ENCODE peak calls at places on chromosomes 4 and X, in six cellular contexts. One of them, this sample, is unnamed.

GRCh38 chr4:76125816-76126215 is 22.4 kb downstream of the NUP54 start:
- DNase-seq in T-helper 1 cell: no peak
- DNase-seq in NCI-H1417: no peak
- DNase-seq in epithelial cell of esophagus: no peak
- DNase-seq in HEK293T: no peak
- DNase-seq in stimulated activated CD8-positive, alpha-beta memory T cell treated with anti-CD3 and anti-CD28 coated beads, Interleukin-2, amount 100 ng/mL, for 1 hour: no peak
- DNase-seq in this sample: no peak

GRCh38 chr4:33226783-33227182 is 2506.6 kb downstream of the PCDH7 start:
- DNase-seq in epithelial cell of esophagus: no peak
- DNase-seq in HEK293T: no peak
- DNase-seq in stimulated activated CD8-positive, alpha-beta memory T cell treated with anti-CD3 and anti-CD28 coated beads, Interleukin-2, amount 100 ng/mL, for 1 hour: no peak
- DNase-seq in T-helper 1 cell: no peak
- DNase-seq in NCI-H1417: no peak
- DNase-seq in this sample: no peak

GRCh38 chrX:107935200-107935599 is 47.0 kb downstream of the TEX13B start:
- DNase-seq in T-helper 1 cell: no peak
- DNase-seq in HEK293T: no peak
- DNase-seq in epithelial cell of esophagus: peak; percentile 92
- DNase-seq in stimulated activated CD8-positive, alpha-beta memory T cell treated with anti-CD3 and anti-CD28 coated beads, Interleukin-2, amount 100 ng/mL, for 1 hour: no peak
- DNase-seq in NCI-H1417: no peak
- DNase-seq in this sample: no peak

GRCh38 chr4:62717144-62717543 is 1517.0 kb downstream of the ADGRL3 start:
- DNase-seq in T-helper 1 cell: no peak
- DNase-seq in HEK293T: no peak
- DNase-seq in epithelial cell of esophagus: no peak
- DNase-seq in NCI-H1417: no peak
- DNase-seq in stimulated activated CD8-positive, alpha-beta memory T cell treated with anti-CD3 and anti-CD28 coated beads, Interleukin-2, amount 100 ng/mL, for 1 hour: no peak
- DNase-seq in this sample: no peak

GRCh38 chr4:38160487-38161207 is 200.4 kb downstream of the PTTG2 start:
- DNase-seq in epithelial cell of esophagus: peak; percentile 99
- DNase-seq in T-helper 1 cell: peak; percentile 33
- DNase-seq in stimulated activated CD8-positive, alpha-beta memory T cell treated with anti-CD3 and anti-CD28 coated beads, Interleukin-2, amount 100 ng/mL, for 1 hour: peak; percentile 10
- DNase-seq in NCI-H1417: no peak
- DNase-seq in HEK293T: no peak
- DNase-seq in this sample: peak; percentile 72

GRCh38 chrX:63250253-63250868 is 100.8 kb downstream of the SPIN4 start:
- DNase-seq in HEK293T: peak; percentile 36
- DNase-seq in stimulated activated CD8-positive, alpha-beta memory T cell treated with anti-CD3 and anti-CD28 coated beads, Interleukin-2, amount 100 ng/mL, for 1 hour: no peak
- DNase-seq in NCI-H1417: no peak
- DNase-seq in T-helper 1 cell: no peak
- DNase-seq in epithelial cell of esophagus: peak; percentile 82
- DNase-seq in this sample: no peak

GRCh38 chrX:51837926-51838325 is 55.5 kb upstream of the MAGED1 start:
- DNase-seq in HEK293T: peak; percentile 9
- DNase-seq in epithelial cell of esophagus: peak; percentile 4
- DNase-seq in stimulated activated CD8-positive, alpha-beta memory T cell treated with anti-CD3 and anti-CD28 coated beads, Interleukin-2, amount 100 ng/mL, for 1 hour: no peak
- DNase-seq in NCI-H1417: no peak
- DNase-seq in T-helper 1 cell: no peak
- DNase-seq in this sample: peak; percentile 66

GRCh38 chrX:130330706-130331105 is 9.0 kb upstream of the SLC25A14 start:
- DNase-seq in NCI-H1417: peak; percentile 42
- DNase-seq in HEK293T: peak; percentile 81
- DNase-seq in T-helper 1 cell: peak; percentile 4
- DNase-seq in epithelial cell of esophagus: peak; percentile 45
- DNase-seq in stimulated activated CD8-positive, alpha-beta memory T cell treated with anti-CD3 and anti-CD28 coated beads, Interleukin-2, amount 100 ng/mL, for 1 hour: no peak
- DNase-seq in this sample: no peak

GRCh38 chr4:176270669-176271068 is 1.6 kb upstream of the ASB5 start:
- DNase-seq in HEK293T: peak; percentile 53
- DNase-seq in T-helper 1 cell: no peak
- DNase-seq in epithelial cell of esophagus: peak; percentile 99
- DNase-seq in stimulated activated CD8-positive, alpha-beta memory T cell treated with anti-CD3 and anti-CD28 coated beads, Interleukin-2, amount 100 ng/mL, for 1 hour: no peak
- DNase-seq in NCI-H1417: peak; percentile 21
- DNase-seq in this sample: no peak

GRCh38 chrX:75893281-75893680 is 108.2 kb upstream of the MAGEE2 start:
- DNase-seq in epithelial cell of esophagus: no peak
- DNase-seq in T-helper 1 cell: no peak
- DNase-seq in NCI-H1417: no peak
- DNase-seq in stimulated activated CD8-positive, alpha-beta memory T cell treated with anti-CD3 and anti-CD28 coated beads, Interleukin-2, amount 100 ng/mL, for 1 hour: no peak
- DNase-seq in HEK293T: no peak
- DNase-seq in this sample: no peak

GRCh38 chr4:41294445-41295062 is 37.8 kb downstream of the UCHL1 start:
- DNase-seq in NCI-H1417: peak; percentile 33
- DNase-seq in T-helper 1 cell: no peak
- DNase-seq in stimulated activated CD8-positive, alpha-beta memory T cell treated with anti-CD3 and anti-CD28 coated beads, Interleukin-2, amount 100 ng/mL, for 1 hour: no peak
- DNase-seq in epithelial cell of esophagus: no peak
- DNase-seq in HEK293T: no peak
- DNase-seq in this sample: no peak

GRCh38 chrX:103215768-103216085 is 819 bp downstream of the BEX4 start:
- DNase-seq in stimulated activated CD8-positive, alpha-beta memory T cell treated with anti-CD3 and anti-CD28 coated beads, Interleukin-2, amount 100 ng/mL, for 1 hour: no peak
- DNase-seq in T-helper 1 cell: no peak
- DNase-seq in epithelial cell of esophagus: no peak
- DNase-seq in NCI-H1417: peak; percentile 9
- DNase-seq in HEK293T: peak; percentile 48
- DNase-seq in this sample: no peak

GRCh38 chr4:158613046-158613445 is 58.6 kb downstream of the C4orf46 start:
- DNase-seq in NCI-H1417: no peak
- DNase-seq in T-helper 1 cell: no peak
- DNase-seq in stimulated activated CD8-positive, alpha-beta memory T cell treated with anti-CD3 and anti-CD28 coated beads, Interleukin-2, amount 100 ng/mL, for 1 hour: no peak
- DNase-seq in HEK293T: no peak
- DNase-seq in epithelial cell of esophagus: no peak
- DNase-seq in this sample: no peak

GRCh38 chr4:61517144-61517543 is 317.0 kb downstream of the ADGRL3 start:
- DNase-seq in epithelial cell of esophagus: no peak
- DNase-seq in stimulated activated CD8-positive, alpha-beta memory T cell treated with anti-CD3 and anti-CD28 coated beads, Interleukin-2, amount 100 ng/mL, for 1 hour: no peak
- DNase-seq in T-helper 1 cell: no peak
- DNase-seq in HEK293T: no peak
- DNase-seq in NCI-H1417: no peak
- DNase-seq in this sample: no peak

This sample was measured in right atrium auricular region.